ENCODE peak calls at places on chromosomes 12 and 14, in five cellular contexts. One of them, this sample, is unnamed. For H3K4me1, the result is how much of the 10 kb centered on the place peaks cover.

GRCh38 chr12:6699989-6700645 is 498 bp downstream of the PIANP start:
- DNase-seq in left ventricle myocardium inferior: no peak
- DNase-seq in tibial artery: no peak
- DNase-seq in PC-3: no peak
- DNase-seq in HCT116: no peak
- DNase-seq in this sample: no peak

GRCh38 chr12:113120670-113121370 is 14.7 kb downstream of the RASAL1 start:
- DNase-seq in PC-3: no peak
- DNase-seq in HCT116: no peak
- DNase-seq in left ventricle myocardium inferior: no peak
- DNase-seq in tibial artery: no peak
- DNase-seq in this sample: no peak

GRCh38 chr12:39125580-39125979 is 220.2 kb upstream of the CPNE8 start:
- DNase-seq in HCT116: no peak
- DNase-seq in PC-3: peak
- DNase-seq in left ventricle myocardium inferior: no peak
- DNase-seq in tibial artery: no peak
- DNase-seq in this sample: no peak

GRCh38 chr14:76101384-76101783 is 50.3 kb upstream of the GPATCH2L start:
- DNase-seq in tibial artery: no peak
- DNase-seq in PC-3: no peak
- DNase-seq in left ventricle myocardium inferior: no peak
- DNase-seq in HCT116: no peak
- DNase-seq in this sample: no peak

GRCh38 chr14:104393898-104394605 is 185.5 kb upstream of the C14orf180 start:
- DNase-seq in HCT116: no peak
- DNase-seq in PC-3: no peak
- DNase-seq in left ventricle myocardium inferior: peak
- DNase-seq in tibial artery: peak
- DNase-seq in this sample: peak

GRCh38 chr12:19288603-19289244 is 150.6 kb upstream of the AEBP2 start:
- DNase-seq in tibial artery: no peak
- DNase-seq in left ventricle myocardium inferior: no peak
- DNase-seq in HCT116: peak
- DNase-seq in PC-3: peak
- DNase-seq in this sample: no peak

GRCh38 chr14:32693114-32693513 is 245.6 kb upstream of the NPAS3 start:
- DNase-seq in tibial artery: no peak
- DNase-seq in left ventricle myocardium inferior: no peak
- DNase-seq in HCT116: no peak
- DNase-seq in PC-3: peak
- DNase-seq in this sample: no peak

GRCh38 chr12:51326762-51327439 is 2.9 kb upstream of the BIN2 start:
- DNase-seq in tibial artery: no peak
- DNase-seq in PC-3: peak
- DNase-seq in HCT116: no peak
- DNase-seq in left ventricle myocardium inferior: no peak
- DNase-seq in this sample: no peak

GRCh38 chr12:124913474-124914391 is 717 bp downstream of the UBC start:
- DNase-seq in left ventricle myocardium inferior: peak
- DNase-seq in tibial artery: peak
- DNase-seq in HCT116: no peak
- DNase-seq in PC-3: peak
- DNase-seq in this sample: peak

GRCh38 chr12:51887476-51888315 is at the start of gene ANKRD33:
- DNase-seq in tibial artery: peak
- DNase-seq in HCT116: no peak
- DNase-seq in PC-3: no peak
- DNase-seq in left ventricle myocardium inferior: no peak
- DNase-seq in this sample: peak

GRCh38 chr14:63492391-63492790 is 50.8 kb downstream of the PPP2R5E start:
- DNase-seq in tibial artery: no peak
- DNase-seq in HCT116: no peak
- DNase-seq in PC-3: peak
- DNase-seq in left ventricle myocardium inferior: no peak
- DNase-seq in this sample: no peak

GRCh38 chr14:91396959-91397815 is 20.4 kb downstream of the CCDC88C start:
- DNase-seq in left ventricle myocardium inferior: no peak
- DNase-seq in tibial artery: no peak
- DNase-seq in HCT116: no peak
- DNase-seq in PC-3: no peak
- DNase-seq in this sample: peak

GRCh38 chr12:15963271-15963670 is 52.1 kb downstream of the DERA start:
- DNase-seq in left ventricle myocardium inferior: no peak
- DNase-seq in tibial artery: no peak
- DNase-seq in PC-3: peak
- DNase-seq in HCT116: no peak
- DNase-seq in this sample: no peak

GRCh38 chr12:113909776-113910420 is 56.2 kb downstream of the RBM19 start:
- DNase-seq in tibial artery: no peak
- DNase-seq in HCT116: no peak
- DNase-seq in PC-3: no peak
- DNase-seq in left ventricle myocardium inferior: no peak
- DNase-seq in this sample: no peak

GRCh38 chr14:92549853-92550244 is 36.3 kb downstream of the RIN3 start:
- DNase-seq in tibial artery: peak
- DNase-seq in HCT116: no peak
- DNase-seq in left ventricle myocardium inferior: peak
- DNase-seq in PC-3: no peak
- DNase-seq in this sample: no peak

GRCh38 chr12:22332191-22332590 is 2.3 kb downstream of the ST8SIA1 start:
- DNase-seq in PC-3: no peak
- DNase-seq in HCT116: no peak
- DNase-seq in tibial artery: no peak
- DNase-seq in left ventricle myocardium inferior: no peak
- DNase-seq in this sample: no peak

GRCh38 chr14:100872241-100872640 is 31.3 kb downstream of the RTL1 start:
- DNase-seq in tibial artery: peak
- DNase-seq in PC-3: no peak
- DNase-seq in left ventricle myocardium inferior: no peak
- DNase-seq in HCT116: no peak
- DNase-seq in this sample: no peak

GRCh38 chr12:124021025-124021406 is 48.0 kb downstream of the ZNF664 start:
- DNase-seq in left ventricle myocardium inferior: no peak
- DNase-seq in tibial artery: no peak
- DNase-seq in HCT116: no peak
- DNase-seq in PC-3: no peak
- DNase-seq in this sample: no peak

GRCh38 chr14:39704581-39704980 is 272.3 kb upstream of the FBXO33 start:
- DNase-seq in left ventricle myocardium inferior: no peak
- DNase-seq in HCT116: no peak
- DNase-seq in tibial artery: no peak
- DNase-seq in PC-3: no peak
- DNase-seq in this sample: no peak

GRCh38 chr12:96375841-96376249 is 24.4 kb downstream of the CDK17 start:
- DNase-seq in tibial artery: no peak
- DNase-seq in HCT116: no peak
- DNase-seq in PC-3: no peak
- DNase-seq in left ventricle myocardium inferior: no peak
- DNase-seq in this sample: no peak

DNA sequence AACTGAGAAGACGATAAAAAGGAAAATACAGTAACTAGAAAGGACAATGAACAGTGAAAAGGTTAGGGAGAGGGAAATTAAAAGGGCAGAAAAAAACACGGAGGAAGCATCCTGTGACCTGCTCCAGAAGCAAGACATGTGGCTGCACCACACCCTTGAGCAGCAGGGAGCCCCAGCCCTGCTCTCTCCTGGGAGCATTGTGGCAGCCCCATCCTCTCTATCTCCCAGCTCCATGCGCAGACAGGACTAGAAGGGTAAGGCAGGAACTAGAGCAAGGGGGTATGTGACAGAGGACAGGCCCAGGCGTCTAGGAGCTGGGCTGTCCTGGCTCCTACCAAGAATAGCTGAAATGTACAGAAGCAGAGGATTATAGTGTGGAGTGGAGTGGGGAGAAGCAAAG is 38.6 kb upstream of the SMUG1 start:
- DNase-seq in HCT116: no peak
- DNase-seq in left ventricle myocardium inferior: no peak
- DNase-seq in PC-3: no peak
- DNase-seq in tibial artery: no peak
- DNase-seq in this sample: no peak
- H3K4me1 ChIP-seq in HCT116: under half
- H3K4me1 ChIP-seq in left ventricle myocardium inferior: under half
- H3K4me1 ChIP-seq in PC-3: under half
- H3K4me1 ChIP-seq in tibial artery: under half
- H3K4me1 ChIP-seq in this sample: under half

GRCh38 chr12:111769599-111769998 is 2.9 kb downstream of the ALDH2 start:
- DNase-seq in tibial artery: no peak
- DNase-seq in left ventricle myocardium inferior: no peak
- DNase-seq in PC-3: no peak
- DNase-seq in HCT116: no peak
- DNase-seq in this sample: no peak
- H3K4me3 ChIP-seq in tibial artery: no peak
- H3K4me3 ChIP-seq in left ventricle myocardium inferior: no peak
- H3K4me3 ChIP-seq in PC-3: no peak
- H3K4me3 ChIP-seq in HCT116: no peak
- H3K4me3 ChIP-seq in this sample: no peak

GRCh38 chr12:65609359-65609771 is 214.9 kb upstream of the HMGA2 start:
- DNase-seq in PC-3: peak
- DNase-seq in left ventricle myocardium inferior: no peak
- DNase-seq in tibial artery: no peak
- DNase-seq in HCT116: peak
- DNase-seq in this sample: no peak
- TF ChIP-seq CTCF in PC-3: peak
- TF ChIP-seq CTCF in left ventricle myocardium inferior: no peak
- TF ChIP-seq CTCF in tibial artery: no peak
- TF ChIP-seq CTCF in HCT116: no peak
- TF ChIP-seq CTCF in this sample: no peak

DNA sequence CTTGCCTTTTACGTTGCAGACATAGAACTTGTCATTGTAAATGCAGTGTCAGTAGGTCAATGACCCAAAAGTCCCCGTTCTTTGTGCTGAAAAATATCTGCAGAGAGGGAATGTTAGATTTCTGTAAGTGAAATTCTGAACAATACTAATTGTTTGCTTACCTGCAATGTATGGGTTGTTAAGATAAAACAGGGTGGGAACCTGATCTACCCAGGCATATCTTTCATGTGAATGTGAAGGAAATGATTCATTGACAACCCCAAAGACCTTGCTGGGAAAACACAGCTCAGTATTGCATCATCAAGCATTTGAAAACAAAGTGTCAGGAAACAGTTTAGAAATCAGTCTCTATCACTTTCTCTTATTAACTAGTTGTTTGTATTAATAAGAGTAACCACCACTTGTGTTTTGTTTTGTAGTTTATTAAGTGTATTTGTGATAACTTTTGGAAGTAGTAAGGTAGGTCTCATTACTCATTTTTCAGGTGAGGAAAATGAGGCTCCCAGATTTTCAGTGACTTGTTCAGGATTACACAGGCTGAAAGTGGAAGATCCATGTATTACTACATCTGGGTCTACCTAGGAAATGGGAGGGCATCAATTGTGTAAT is 57.9 kb upstream of the SLC38A2 start:
- DNase-seq in HCT116: peak
- DNase-seq in left ventricle myocardium inferior: no peak
- DNase-seq in PC-3: peak
- DNase-seq in tibial artery: no peak
- DNase-seq in this sample: no peak
- H3K4me1 ChIP-seq in HCT116: half or more
- H3K4me1 ChIP-seq in left ventricle myocardium inferior: under half
- H3K4me1 ChIP-seq in PC-3: under half
- H3K4me1 ChIP-seq in tibial artery: under half
- H3K4me1 ChIP-seq in this sample: under half

This sample was measured in left lung.